ENCODE peak calls at places on chromosomes 12 and 14, in eight cellular contexts. O, V, K, D, P, E, A and N are unnamed samples.

GRCh38 chr14:69637503-69638030 is 26.2 kb downstream of the SUSD6 start:
- DNase-seq in A (no peak), K (peak; percentile 90), D (no peak), P (peak; percentile 41), V (peak; percentile 82), E (no peak), O (no peak), N (peak; percentile 86)

GRCh38 chr12:59164991-59165718 is 244.9 kb upstream of the LRIG3 start:
- DNase-seq in V (no peak), A (peak; percentile 5), O (no peak), E (peak; percentile 7), P (no peak), D (no peak), K (no peak), N (peak; percentile 40)

GRCh38 chr12:124995200-124995961 is 1.9 kb downstream of the BRI3BP start:
- DNase-seq in A (no peak), D (no peak), P (no peak), K (no peak), E (no peak), V (peak; percentile 38), O (no peak), N (peak; percentile 52)

GRCh38 chr14:30419037-30419436 is 139.9 kb upstream of the G2E3 start:
- DNase-seq in V (no peak), O (no peak), A (no peak), D (no peak), K (no peak), P (no peak), E (no peak), N (no peak)

GRCh38 chr14:34650786-34651584 is 21.0 kb upstream of the SNX6 start:
- DNase-seq in O (no peak), V (no peak), A (peak; percentile 85), E (peak; percentile 98), K (no peak), D (no peak), P (no peak), N (no peak)

GRCh38 chr12:4745249-4745648 is 25.0 kb downstream of the GALNT8 start:
- DNase-seq in D (no peak), A (no peak), K (no peak), V (no peak), P (peak; percentile 44), O (no peak), E (no peak), N (no peak)

GRCh38 chr14:101072945-101073597 is 169.5 kb upstream of the RTL1 start:
- DNase-seq in P (no peak), A (peak; percentile 97), K (peak; percentile 78), D (peak; percentile 29), E (peak; percentile 88), O (no peak), V (peak; percentile 81), N (peak; percentile 65)

GRCh38 chr12:28827841-28828240 is 321.2 kb upstream of the FAR2 start:
- DNase-seq in V (no peak), D (no peak), E (no peak), P (no peak), K (no peak), O (no peak), A (no peak), N (no peak)

GRCh38 chr12:47751561-47751960 is 7.1 kb downstream of the RAPGEF3 start:
- DNase-seq in E (no peak), K (no peak), A (no peak), P (no peak), D (no peak), V (no peak), O (no peak), N (no peak)

GRCh38 chr12:53532524-53533445 is 25.5 kb upstream of the NPFF start:
- DNase-seq in K (no peak), P (no peak), V (no peak), A (no peak), E (no peak), D (no peak), O (no peak), N (no peak)

GRCh38 chr12:105334568-105334967 is 4.1 kb downstream of the C12orf75 start:
- DNase-seq in P (no peak), K (no peak), E (peak; percentile 57), V (no peak), A (no peak), D (no peak), O (no peak), N (no peak)

DNA sequence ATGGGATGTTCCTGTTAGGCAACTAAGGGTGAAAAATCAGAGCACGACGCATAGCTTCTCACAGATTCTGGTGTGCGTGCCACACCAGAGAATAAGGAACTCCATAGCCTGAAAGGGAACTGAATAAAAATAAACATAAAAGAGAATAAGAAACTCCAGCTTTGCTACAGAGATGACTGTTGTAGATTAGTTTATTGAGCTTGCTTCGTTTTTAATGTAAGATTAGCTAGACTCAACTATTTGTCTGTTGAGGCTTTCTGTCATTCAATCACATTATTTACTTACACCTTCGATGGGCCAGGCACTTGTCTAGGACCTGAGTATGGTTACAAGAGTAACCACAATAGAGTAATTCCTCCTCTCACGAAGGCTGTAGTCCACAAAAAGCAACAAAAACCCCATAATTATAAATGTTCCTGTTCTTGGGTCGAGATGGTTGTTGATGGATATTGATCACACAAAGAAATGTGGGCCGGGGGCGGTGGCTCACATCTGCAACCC is 807 bp upstream of the ZCCHC8 start:
- DNase-seq in V (no peak), O (no peak), D (no peak), P (no peak), A (no peak), E (no peak), K (no peak), N (no peak)
- H3K4me3 ChIP-seq in V (no peak overlapping the region), O (peak overlapping the region; percentile 76), D (no peak overlapping the region), P (peak overlapping the region; percentile 76), A (peak overlapping the region; percentile 35), E (peak overlapping the region; percentile 48), K (no peak overlapping the region), N (no peak overlapping the region)

DNA sequence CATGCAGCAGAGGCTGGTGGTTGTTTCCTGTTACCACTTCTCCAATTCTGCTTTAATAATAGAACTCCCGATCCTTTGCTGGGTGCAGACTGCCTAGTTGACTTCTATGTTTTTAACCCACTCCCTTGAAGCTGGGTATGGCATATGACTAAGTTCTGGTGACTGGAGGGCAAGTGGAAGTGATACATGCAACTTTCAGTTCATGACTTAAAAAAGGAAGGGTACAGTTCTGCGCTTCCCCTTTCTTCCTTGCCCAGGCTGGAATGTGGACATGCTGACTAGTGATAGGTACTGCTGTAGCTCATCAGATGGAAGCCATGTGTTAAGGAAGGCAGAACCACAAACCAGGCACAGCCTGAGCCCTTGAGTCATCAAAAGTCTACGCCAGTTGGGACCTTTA is 2.4 kb upstream of the A2M start:
- DNase-seq in O (peak; percentile 72), K (no peak), A (no peak), E (no peak), V (no peak), P (no peak), D (no peak), N (no peak)
- H3K27ac ChIP-seq in O (peak overlapping the region; percentile 83), K (no peak overlapping the region), A (no peak overlapping the region), E (no peak overlapping the region), V (peak overlapping the region; percentile 74), P (peak overlapping the region; percentile 85), D (peak overlapping the region; percentile 2), N (peak overlapping the region; percentile 56)

GRCh38 chr12:120688527-120689071 is 1.6 kb downstream of the MLEC start:
- DNase-seq in P (no peak), O (no peak), D (no peak), E (no peak), K (no peak), V (peak; percentile 56), A (no peak), N (peak; percentile 94)
- H3K4me3 ChIP-seq in P (peak overlapping the region; percentile 89), O (peak overlapping the region; percentile 78), D (peak overlapping the region; percentile 89), E (peak overlapping the region; percentile 91), K (peak overlapping the region; percentile 92), V (no peak overlapping the region), A (peak overlapping the region; percentile 97), N (peak overlapping the region; percentile 90)

DNA sequence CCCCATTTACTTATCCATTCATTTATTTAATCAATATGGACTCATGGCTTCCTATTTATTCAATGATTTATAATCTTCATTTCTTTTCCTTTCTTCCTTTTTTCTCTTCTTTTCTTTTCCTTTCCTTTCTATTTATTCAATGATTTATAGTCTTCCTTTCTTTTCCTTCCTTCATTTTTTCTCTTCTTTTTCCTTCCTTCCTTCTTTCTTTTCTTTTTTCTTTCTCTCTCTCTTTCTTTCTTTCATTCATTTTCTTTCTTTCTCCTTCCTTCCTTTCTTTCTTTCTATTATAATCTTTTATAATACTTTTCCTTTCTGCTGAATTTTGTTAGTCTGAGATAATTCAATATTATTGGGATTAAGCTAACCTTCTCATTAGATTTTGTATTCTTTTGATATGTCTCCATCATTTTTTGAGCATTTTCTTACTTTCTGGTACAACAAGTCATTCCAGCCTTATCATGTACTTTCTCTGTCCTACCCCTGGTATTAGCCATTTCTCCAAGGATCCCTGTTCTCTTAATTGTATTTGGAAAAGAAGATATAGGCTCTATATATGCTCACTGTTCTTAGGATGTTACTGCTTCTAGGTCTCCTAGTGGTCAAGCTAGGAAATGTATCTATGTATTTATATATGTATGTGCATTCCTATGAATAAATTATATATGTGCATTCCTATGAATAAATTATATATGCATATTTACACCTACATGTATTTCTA is 12.1 kb downstream of the LACRT start:
- DNase-seq in O (no peak), A (no peak), D (no peak), V (no peak), E (no peak), K (no peak), P (no peak), N (no peak)
- H3K27ac ChIP-seq in O (no peak overlapping the region), A (no peak overlapping the region), D (no peak overlapping the region), V (no peak overlapping the region), E (no peak overlapping the region), K (no peak overlapping the region), P (no peak overlapping the region), N (no peak overlapping the region)